ENCODE peak calls at places on chromosomes 11 and 22, in seven cellular contexts. X is adrenal gland, K is heart left ventricle, N is uterus, W is Panc1, M is psoas muscle, V is GM23248. J is an unnamed sample. For H3K4me1 and H3K27me3, the result is how much of the 10 kb centered on the place peaks cover.

GRCh38 chr22:31451709-31452571 is 37.7 kb downstream of the EIF4ENIF1 start:
- DNase-seq in M (no peak), K (no peak), N (no peak), V (peak), X (no peak), W (peak), J (no peak)

GRCh38 chr11:58928082-58928574 is 11.2 kb upstream of the GLYATL1 start:
- DNase-seq in V (peak), X (no peak), N (no peak), M (no peak), W (no peak), K (no peak), J (no peak)

GRCh38 chr11:111627591-111627990 is 25.3 kb downstream of the SIK2 start:
- DNase-seq in W (no peak), M (no peak), X (no peak), V (no peak), N (no peak), K (no peak), J (no peak)

GRCh38 chr11:19953909-19954308 is 206.4 kb downstream of the DBX1 start:
- DNase-seq in N (no peak), V (peak), W (no peak), X (no peak), K (no peak), M (no peak), J (no peak)

GRCh38 chr11:34160049-34160721 is 54.8 kb downstream of the NAT10 start:
- DNase-seq in W (no peak), M (no peak), X (no peak), N (no peak), K (peak), V (no peak), J (no peak)

GRCh38 chr22:38257170-38257569 is 15.6 kb downstream of the TMEM184B start:
- DNase-seq in W (no peak), K (no peak), N (peak), M (no peak), X (no peak), V (peak), J (no peak)

GRCh38 chr11:46304605-46305004 is 27.1 kb downstream of the CREB3L1 start:
- DNase-seq in M (no peak), K (no peak), W (no peak), X (no peak), V (no peak), N (no peak), J (no peak)

GRCh38 chr22:36613958-36614357 is 85.0 kb upstream of the EIF3D start:
- DNase-seq in N (no peak), M (no peak), W (no peak), X (no peak), V (no peak), K (no peak), J (no peak)

GRCh38 chr11:35045219-35045819 is 93.7 kb upstream of the CD44 start:
- DNase-seq in N (no peak), M (no peak), V (no peak), K (no peak), X (no peak), W (no peak), J (no peak)

GRCh38 chr11:44607324-44607962 is 42.0 kb downstream of the CD82 start:
- DNase-seq in W (no peak), N (no peak), K (no peak), M (no peak), X (no peak), V (peak), J (no peak)

DNA sequence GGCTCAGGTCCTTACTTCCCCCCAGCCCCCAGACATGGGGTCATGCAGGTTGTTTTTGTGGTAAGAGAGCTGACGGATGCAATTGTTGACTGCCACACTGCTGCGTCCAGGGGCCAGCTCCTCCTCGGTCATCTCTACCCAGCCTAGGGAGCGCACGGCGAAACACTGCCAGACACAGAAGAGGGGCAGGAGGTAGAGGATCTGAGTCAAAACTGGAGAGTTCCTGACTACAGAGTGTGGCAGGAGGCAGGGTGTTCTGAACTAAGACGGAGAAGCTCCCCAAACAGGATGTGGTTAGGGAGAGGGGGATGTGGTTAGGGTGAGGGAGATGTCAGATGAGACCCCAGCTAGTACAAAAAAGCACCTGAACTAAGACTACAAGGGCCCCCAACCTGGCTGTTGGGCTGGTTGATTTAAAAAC is 12.3 kb downstream of the SMPD1 start:
- DNase-seq in K (no peak), W (no peak), M (no peak), V (no peak), X (no peak), N (no peak), J (no peak)
- H3K4me1 ChIP-seq in K (under half), W (under half), M (under half), V (under half), X (under half), N (under half), J (under half)

GRCh38 chr11:27545946-27546345 is 39.4 kb upstream of the LIN7C start:
- DNase-seq in V (no peak), X (no peak), W (no peak), M (no peak), K (no peak), N (no peak), J (no peak)
- H3K27me3 ChIP-seq in V (under half), X (under half), W (under half), M (under half), K (under half), N (under half), J (under half)

DNA sequence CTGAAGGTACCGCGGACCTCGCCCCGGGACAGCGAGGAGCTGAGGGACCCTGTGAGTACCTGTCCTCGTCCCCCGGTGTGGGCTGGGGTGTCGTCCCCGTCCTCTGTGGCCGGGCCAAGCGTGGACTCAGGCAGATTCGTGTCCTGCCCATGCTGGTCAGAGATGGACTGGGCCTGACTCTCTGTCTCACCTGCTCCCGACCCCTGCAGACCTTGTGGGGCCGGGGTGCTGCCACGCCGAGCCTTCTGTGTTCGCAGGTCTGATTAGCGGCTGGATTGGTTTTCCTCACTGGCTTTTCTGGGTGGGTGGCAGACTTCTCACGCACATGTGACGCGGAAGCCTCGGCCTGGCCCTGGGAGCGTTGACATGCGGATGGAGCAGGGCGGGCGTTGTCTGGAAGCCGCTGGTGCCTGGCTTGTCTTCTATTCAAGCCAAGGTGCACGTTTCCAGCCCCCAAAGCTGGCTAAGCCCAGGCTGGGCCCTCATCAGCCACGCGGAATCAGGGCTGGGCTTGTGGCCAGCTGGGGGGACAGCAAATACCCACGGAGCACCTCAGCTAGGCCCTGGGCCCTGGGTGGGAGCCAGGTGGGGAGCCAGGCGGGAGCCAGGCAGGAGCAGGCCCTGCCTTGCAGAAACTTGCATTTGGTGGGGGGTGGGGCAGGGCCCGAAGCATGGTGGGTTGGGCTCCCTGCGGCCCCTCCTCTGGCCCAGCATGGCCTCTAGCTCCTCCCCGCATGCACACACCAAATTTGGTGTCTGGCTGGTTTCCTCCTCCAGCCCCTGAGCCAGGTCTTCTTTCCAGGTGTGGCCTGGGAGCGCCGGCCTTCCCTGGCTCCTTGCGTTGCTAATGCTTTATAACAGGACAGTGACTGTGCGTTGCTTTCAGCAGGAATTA is 7.0 kb downstream of the GRAMD4 start:
- DNase-seq in K (peak), X (no peak), M (no peak), V (no peak), N (no peak), W (no peak), J (peak)
- H3K4me1 ChIP-seq in K (under half), X (under half), M (under half), V (under half), N (under half), W (under half), J (under half)

DNA sequence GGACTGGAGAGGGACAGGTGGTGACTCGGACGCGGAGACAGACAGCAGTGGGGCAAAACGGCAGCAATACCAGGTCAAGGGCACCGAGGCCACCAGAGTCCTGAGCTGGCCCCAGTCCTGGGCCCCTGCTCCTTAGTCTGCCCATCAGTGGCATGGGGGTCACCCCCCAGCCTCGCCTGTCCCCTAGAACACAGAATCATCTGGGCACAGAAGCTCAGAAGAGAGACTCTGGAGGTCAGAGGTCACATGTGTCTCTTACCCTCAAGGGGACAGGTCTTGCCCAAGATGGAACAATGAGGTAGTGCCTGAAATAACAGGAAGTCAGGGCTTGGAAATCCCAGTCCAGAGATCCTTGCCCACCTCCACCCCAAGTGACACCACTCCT is 20.6 kb downstream of the PDE2A start:
- DNase-seq in K (no peak), N (no peak), X (no peak), V (no peak), M (no peak), W (no peak), J (no peak)
- H3K27me3 ChIP-seq in K (under half), N (under half), X (under half), V (under half), M (under half), W (under half), J (under half)